ENCODE peak calls at places on chromosomes 5 and 9, in six cellular contexts. One of them, this sample, is unnamed.

GRCh38 chr9:35162605-35163315 is 951 bp downstream of the UNC13B start:
- DNase-seq in K562: no peak
- DNase-seq in HCT116: no peak
- DNase-seq in H1: no peak
- DNase-seq in HepG2: no peak
- DNase-seq in GM12878: no peak
- DNase-seq in this sample: no peak

GRCh38 chr9:70013598-70014196 is 30.0 kb upstream of the MAMDC2 start:
- DNase-seq in K562: no peak
- DNase-seq in HCT116: no peak
- DNase-seq in H1: no peak
- DNase-seq in HepG2: no peak
- DNase-seq in GM12878: no peak
- DNase-seq in this sample: no peak

GRCh38 chr5:143440448-143441102 is 37.1 kb upstream of the NR3C1 start:
- DNase-seq in K562: no peak
- DNase-seq in HCT116: no peak
- DNase-seq in H1: no peak
- DNase-seq in HepG2: no peak
- DNase-seq in GM12878: no peak
- DNase-seq in this sample: no peak

GRCh38 chr5:68243251-68243650 is 27.7 kb downstream of the PIK3R1 start:
- DNase-seq in K562: no peak
- DNase-seq in HCT116: no peak
- DNase-seq in H1: no peak
- DNase-seq in HepG2: no peak
- DNase-seq in GM12878: no peak
- DNase-seq in this sample: no peak

GRCh38 chr5:122775713-122776084 is 819 bp downstream of the SNX2 start:
- DNase-seq in K562: peak
- DNase-seq in HCT116: no peak
- DNase-seq in H1: no peak
- DNase-seq in HepG2: no peak
- DNase-seq in GM12878: no peak
- DNase-seq in this sample: no peak

GRCh38 chr9:71760901-71761300 is 7.4 kb downstream of the CEMIP2 start:
- DNase-seq in K562: no peak
- DNase-seq in HCT116: no peak
- DNase-seq in H1: no peak
- DNase-seq in HepG2: peak
- DNase-seq in GM12878: no peak
- DNase-seq in this sample: no peak

GRCh38 chr9:6307551-6308096 is 20.6 kb upstream of the TPD52L3 start:
- DNase-seq in K562: no peak
- DNase-seq in HCT116: no peak
- DNase-seq in H1: no peak
- DNase-seq in HepG2: no peak
- DNase-seq in GM12878: no peak
- DNase-seq in this sample: no peak

GRCh38 chr5:75199946-75200345 is 36.7 kb downstream of the ANKRD31 start:
- DNase-seq in K562: peak
- DNase-seq in HCT116: no peak
- DNase-seq in H1: no peak
- DNase-seq in HepG2: no peak
- DNase-seq in GM12878: no peak
- DNase-seq in this sample: no peak

GRCh38 chr9:22529426-22530199 is 83.0 kb downstream of the DMRTA1 start:
- DNase-seq in K562: no peak
- DNase-seq in HCT116: no peak
- DNase-seq in H1: no peak
- DNase-seq in HepG2: no peak
- DNase-seq in GM12878: no peak
- DNase-seq in this sample: no peak

GRCh38 chr5:24823625-24824024 is 178.8 kb upstream of the CDH10 start:
- DNase-seq in K562: no peak
- DNase-seq in HCT116: no peak
- DNase-seq in H1: no peak
- DNase-seq in HepG2: no peak
- DNase-seq in GM12878: no peak
- DNase-seq in this sample: peak

GRCh38 chr5:144467795-144468194 is 297.1 kb downstream of the KCTD16 start:
- DNase-seq in K562: no peak
- DNase-seq in HCT116: peak
- DNase-seq in H1: no peak
- DNase-seq in HepG2: peak
- DNase-seq in GM12878: no peak
- DNase-seq in this sample: peak

GRCh38 chr5:146588331-146588730 is 72.3 kb upstream of the GPR151 start:
- DNase-seq in K562: no peak
- DNase-seq in HCT116: no peak
- DNase-seq in H1: no peak
- DNase-seq in HepG2: no peak
- DNase-seq in GM12878: no peak
- DNase-seq in this sample: no peak

GRCh38 chr9:113564804-113565237 is 101.3 kb downstream of the RGS3 start:
- DNase-seq in K562: no peak
- DNase-seq in HCT116: no peak
- DNase-seq in H1: no peak
- DNase-seq in HepG2: no peak
- DNase-seq in GM12878: no peak
- DNase-seq in this sample: no peak

GRCh38 chr5:58407042-58407709 is 52.7 kb downstream of the PLK2 start:
- DNase-seq in K562: no peak
- DNase-seq in HCT116: no peak
- DNase-seq in H1: no peak
- DNase-seq in HepG2: no peak
- DNase-seq in GM12878: no peak
- DNase-seq in this sample: no peak

GRCh38 chr5:137498301-137498735 is 808 bp downstream of the SPOCK1 start:
- DNase-seq in K562: no peak
- DNase-seq in HCT116: no peak
- DNase-seq in H1: no peak
- DNase-seq in HepG2: no peak
- DNase-seq in GM12878: no peak
- DNase-seq in this sample: no peak

GRCh38 chr5:759111-759741 is 25.3 kb downstream of the ZDHHC11B start:
- DNase-seq in K562: peak
- DNase-seq in HCT116: no peak
- DNase-seq in H1: no peak
- DNase-seq in HepG2: peak
- DNase-seq in GM12878: no peak
- DNase-seq in this sample: no peak

GRCh38 chr9:129878253-129878652 is 43.0 kb downstream of the USP20 start:
- DNase-seq in K562: no peak
- DNase-seq in HCT116: no peak
- DNase-seq in H1: no peak
- DNase-seq in HepG2: no peak
- DNase-seq in GM12878: no peak
- DNase-seq in this sample: no peak

GRCh38 chr5:67246546-67246945 is 49.9 kb upstream of the CD180 start:
- DNase-seq in K562: no peak
- DNase-seq in HCT116: no peak
- DNase-seq in H1: no peak
- DNase-seq in HepG2: no peak
- DNase-seq in GM12878: no peak
- DNase-seq in this sample: no peak

GRCh38 chr5:14247054-14247386 is 103.9 kb downstream of the TRIO start:
- DNase-seq in K562: no peak
- DNase-seq in HCT116: no peak
- DNase-seq in H1: no peak
- DNase-seq in HepG2: no peak
- DNase-seq in GM12878: no peak
- DNase-seq in this sample: no peak

GRCh38 chr9:90343360-90343759 is 299.3 kb downstream of the DIRAS2 start:
- DNase-seq in K562: no peak
- DNase-seq in HCT116: no peak
- DNase-seq in H1: no peak
- DNase-seq in HepG2: no peak
- DNase-seq in GM12878: no peak
- DNase-seq in this sample: peak

GRCh38 chr9:72476617-72477375 is 44.6 kb upstream of the TMC1 start:
- DNase-seq in K562: peak
- DNase-seq in HCT116: peak
- DNase-seq in H1: peak
- DNase-seq in HepG2: peak
- DNase-seq in GM12878: no peak
- DNase-seq in this sample: no peak

GRCh38 chr5:9716838-9717281 is 86.7 kb upstream of the TAS2R1 start:
- DNase-seq in K562: no peak
- DNase-seq in HCT116: no peak
- DNase-seq in H1: no peak
- DNase-seq in HepG2: no peak
- DNase-seq in GM12878: peak
- DNase-seq in this sample: no peak

GRCh38 chr9:130450344-130451003 is 5.7 kb downstream of the ASS1 start:
- DNase-seq in K562: no peak
- DNase-seq in HCT116: no peak
- DNase-seq in H1: no peak
- DNase-seq in HepG2: peak
- DNase-seq in GM12878: no peak
- DNase-seq in this sample: no peak

GRCh38 chr9:92439921-92440750 is 15.9 kb upstream of the OMD start:
- DNase-seq in K562: no peak
- DNase-seq in HCT116: no peak
- DNase-seq in H1: no peak
- DNase-seq in HepG2: no peak
- DNase-seq in GM12878: no peak
- DNase-seq in this sample: no peak

GRCh38 chr9:103397868-103398600 is 402.9 kb downstream of the CYLC2 start:
- DNase-seq in K562: peak
- DNase-seq in HCT116: peak
- DNase-seq in H1: peak
- DNase-seq in HepG2: peak
- DNase-seq in GM12878: no peak
- DNase-seq in this sample: peak

GRCh38 chr9:5714501-5715401 is 85.8 kb downstream of the RIC1 start:
- DNase-seq in K562: peak
- DNase-seq in HCT116: peak
- DNase-seq in H1: no peak
- DNase-seq in HepG2: peak
- DNase-seq in GM12878: no peak
- DNase-seq in this sample: no peak

GRCh38 chr5:71533142-71533541 is 54.0 kb upstream of the MCCC2 start:
- DNase-seq in K562: no peak
- DNase-seq in HCT116: no peak
- DNase-seq in H1: no peak
- DNase-seq in HepG2: no peak
- DNase-seq in GM12878: no peak
- DNase-seq in this sample: no peak

GRCh38 chr5:71529682-71530081 is 57.5 kb upstream of the MCCC2 start:
- DNase-seq in K562: no peak
- DNase-seq in HCT116: no peak
- DNase-seq in H1: no peak
- DNase-seq in HepG2: no peak
- DNase-seq in GM12878: no peak
- DNase-seq in this sample: no peak

GRCh38 chr5:71537681-71538080 is 49.5 kb upstream of the MCCC2 start:
- DNase-seq in K562: no peak
- DNase-seq in HCT116: no peak
- DNase-seq in H1: no peak
- DNase-seq in HepG2: no peak
- DNase-seq in GM12878: no peak
- DNase-seq in this sample: no peak

GRCh38 chr5:71528206-71528605 is 58.9 kb upstream of the MCCC2 start:
- DNase-seq in K562: no peak
- DNase-seq in HCT116: no peak
- DNase-seq in H1: no peak
- DNase-seq in HepG2: no peak
- DNase-seq in GM12878: no peak
- DNase-seq in this sample: no peak

GRCh38 chr5:71533614-71534013 is 53.5 kb upstream of the MCCC2 start:
- DNase-seq in K562: peak
- DNase-seq in HCT116: peak
- DNase-seq in H1: no peak
- DNase-seq in HepG2: no peak
- DNase-seq in GM12878: peak
- DNase-seq in this sample: no peak
- H3K9ac ChIP-seq in K562: no peak
- H3K9ac ChIP-seq in HCT116: no peak
- H3K9ac ChIP-seq in H1: no peak
- H3K9ac ChIP-seq in HepG2: no peak
- H3K9ac ChIP-seq in GM12878: no peak
- H3K9ac ChIP-seq in this sample: no peak

GRCh38 chr5:151030377-151030776 is 10.0 kb downstream of the GPX3 start:
- DNase-seq in K562: no peak
- DNase-seq in HCT116: no peak
- DNase-seq in H1: no peak
- DNase-seq in HepG2: no peak
- DNase-seq in GM12878: no peak
- DNase-seq in this sample: no peak
- TF ChIP-seq ZNF274 in K562: no peak
- TF ChIP-seq ZNF274 in HCT116: no peak
- TF ChIP-seq ZNF274 in H1: no peak
- TF ChIP-seq ZNF274 in HepG2: no peak
- TF ChIP-seq ZNF274 in GM12878: no peak
- TF ChIP-seq ZNF274 in this sample: no peak

DNA sequence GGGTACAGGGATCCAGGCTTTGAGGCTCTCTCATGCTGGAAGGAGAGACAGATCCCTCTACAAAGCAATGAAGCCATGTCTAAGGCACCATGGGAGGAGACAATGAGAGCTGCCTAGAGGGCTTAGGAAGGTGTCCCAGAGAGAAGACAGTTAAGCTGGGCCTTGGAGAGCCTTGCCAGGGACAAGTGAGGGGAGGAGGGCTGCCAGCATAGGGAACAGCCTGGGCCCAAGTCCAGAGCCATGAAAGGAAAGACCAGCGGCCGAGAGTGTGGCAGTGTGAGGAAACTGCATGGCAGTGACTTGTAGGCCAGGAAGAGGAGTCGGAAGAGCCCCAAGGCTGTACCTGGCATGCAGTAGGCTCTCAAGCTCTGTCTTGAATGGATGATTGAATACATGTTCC is 88.5 kb downstream of the PSD2 start:
- DNase-seq in K562: no peak
- DNase-seq in HCT116: no peak
- DNase-seq in H1: no peak
- DNase-seq in HepG2: no peak
- DNase-seq in GM12878: no peak
- DNase-seq in this sample: no peak
- H3K9ac ChIP-seq in K562: no peak
- H3K9ac ChIP-seq in HCT116: no peak
- H3K9ac ChIP-seq in H1: no peak
- H3K9ac ChIP-seq in HepG2: no peak
- H3K9ac ChIP-seq in GM12878: no peak
- H3K9ac ChIP-seq in this sample: no peak

GRCh38 chr9:37836386-37836785 is 35.8 kb downstream of the DCAF10 start:
- DNase-seq in K562: no peak
- DNase-seq in HCT116: no peak
- DNase-seq in H1: no peak
- DNase-seq in HepG2: no peak
- DNase-seq in GM12878: peak
- DNase-seq in this sample: no peak

GRCh38 chr9:37835821-37836220 is 35.2 kb downstream of the DCAF10 start:
- DNase-seq in K562: no peak
- DNase-seq in HCT116: no peak
- DNase-seq in H1: no peak
- DNase-seq in HepG2: no peak
- DNase-seq in GM12878: no peak
- DNase-seq in this sample: no peak

GRCh38 chr9:37839491-37840461 is 39.2 kb downstream of the DCAF10 start:
- DNase-seq in K562: peak
- DNase-seq in HCT116: no peak
- DNase-seq in H1: no peak
- DNase-seq in HepG2: no peak
- DNase-seq in GM12878: no peak
- DNase-seq in this sample: no peak

GRCh38 chr9:37840560-37841194 is 40.1 kb downstream of the DCAF10 start:
- DNase-seq in K562: peak
- DNase-seq in HCT116: peak
- DNase-seq in H1: no peak
- DNase-seq in HepG2: no peak
- DNase-seq in GM12878: no peak
- DNase-seq in this sample: no peak
- TF ChIP-seq ZNF274 in K562: no peak
- TF ChIP-seq ZNF274 in HCT116: no peak
- TF ChIP-seq ZNF274 in H1: no peak
- TF ChIP-seq ZNF274 in HepG2: no peak
- TF ChIP-seq ZNF274 in GM12878: no peak
- TF ChIP-seq ZNF274 in this sample: no peak

This sample was measured in NT2/D1.